ENCODE peak calls at places on chromosomes 4 and X, in four cellular contexts. One of them, this sample, is unnamed. For H3K4me1, the result is how much of the 10 kb centered on the place peaks cover.

GRCh38 chr4:34619531-34620109 is 1624.7 kb downstream of the ARAP2 start:
- DNase-seq in breast epithelium: no peak
- DNase-seq in spleen: no peak
- DNase-seq in lung: no peak
- DNase-seq in this sample: no peak

GRCh38 chr4:23788460-23788859 is 101.4 kb downstream of the PPARGC1A start:
- DNase-seq in breast epithelium: no peak
- DNase-seq in lung: no peak
- DNase-seq in spleen: no peak
- DNase-seq in this sample: no peak

GRCh38 chr4:56684320-56684719 is 3.2 kb upstream of the HOPX start:
- DNase-seq in spleen: no peak
- DNase-seq in breast epithelium: no peak
- DNase-seq in lung: no peak
- DNase-seq in this sample: no peak

GRCh38 chr4:165621983-165622382 is 243.2 kb downstream of the CPE start:
- DNase-seq in lung: no peak
- DNase-seq in breast epithelium: no peak
- DNase-seq in spleen: no peak
- DNase-seq in this sample: no peak

GRCh38 chr4:13985824-13986223 is 358.3 kb upstream of the BOD1L1 start:
- DNase-seq in lung: no peak
- DNase-seq in breast epithelium: no peak
- DNase-seq in spleen: no peak
- DNase-seq in this sample: no peak

GRCh38 chrX:103148075-103148474 is 55.1 kb upstream of the NXF3 start:
- DNase-seq in spleen: no peak
- DNase-seq in breast epithelium: no peak
- DNase-seq in lung: no peak
- DNase-seq in this sample: no peak

GRCh38 chr4:107578321-107578720 is 141.7 kb downstream of the PAPSS1 start:
- DNase-seq in lung: no peak
- DNase-seq in spleen: no peak
- DNase-seq in breast epithelium: no peak
- DNase-seq in this sample: no peak

GRCh38 chr4:151169223-151169622 is 69.8 kb downstream of the RPS3A start:
- DNase-seq in spleen: no peak
- DNase-seq in breast epithelium: no peak
- DNase-seq in lung: peak
- DNase-seq in this sample: no peak

GRCh38 chr4:99893991-99894981 is at the start of gene LAMTOR3:
- DNase-seq in breast epithelium: peak
- DNase-seq in lung: peak
- DNase-seq in spleen: peak
- DNase-seq in this sample: peak

GRCh38 chr4:3302164-3302785 is 9.5 kb downstream of the RGS12 start:
- DNase-seq in spleen: peak
- DNase-seq in lung: no peak
- DNase-seq in breast epithelium: peak
- DNase-seq in this sample: no peak

GRCh38 chr4:94519925-94520789 is 68.4 kb downstream of the PDLIM5 start:
- DNase-seq in breast epithelium: no peak
- DNase-seq in spleen: no peak
- DNase-seq in lung: no peak
- DNase-seq in this sample: no peak
- H3K4me1 ChIP-seq in breast epithelium: under half
- H3K4me1 ChIP-seq in spleen: under half
- H3K4me1 ChIP-seq in lung: under half
- H3K4me1 ChIP-seq in this sample: under half

DNA sequence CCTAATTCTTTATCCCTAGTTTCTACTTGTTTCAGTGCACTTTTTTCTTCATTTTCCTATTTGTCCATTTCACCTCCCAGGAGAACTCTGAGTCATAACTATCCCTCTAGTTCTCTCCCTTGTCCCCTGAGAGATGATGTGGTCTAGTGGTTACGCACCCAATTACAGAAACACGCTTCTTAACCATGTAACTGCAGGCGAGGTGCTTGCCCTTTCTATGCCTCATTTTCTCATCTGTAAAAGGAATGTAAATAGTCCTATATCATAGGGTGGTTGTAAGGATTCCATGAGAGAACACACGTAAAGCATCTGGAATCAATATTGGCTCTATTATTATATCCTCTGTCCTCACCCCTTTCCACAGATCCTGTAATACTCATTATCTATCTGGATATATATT is 8.7 kb upstream of the GRPR start:
- DNase-seq in spleen: no peak
- DNase-seq in lung: no peak
- DNase-seq in breast epithelium: no peak
- DNase-seq in this sample: no peak
- H3K4me1 ChIP-seq in spleen: under half
- H3K4me1 ChIP-seq in lung: under half
- H3K4me1 ChIP-seq in breast epithelium: under half
- H3K4me1 ChIP-seq in this sample: under half

DNA sequence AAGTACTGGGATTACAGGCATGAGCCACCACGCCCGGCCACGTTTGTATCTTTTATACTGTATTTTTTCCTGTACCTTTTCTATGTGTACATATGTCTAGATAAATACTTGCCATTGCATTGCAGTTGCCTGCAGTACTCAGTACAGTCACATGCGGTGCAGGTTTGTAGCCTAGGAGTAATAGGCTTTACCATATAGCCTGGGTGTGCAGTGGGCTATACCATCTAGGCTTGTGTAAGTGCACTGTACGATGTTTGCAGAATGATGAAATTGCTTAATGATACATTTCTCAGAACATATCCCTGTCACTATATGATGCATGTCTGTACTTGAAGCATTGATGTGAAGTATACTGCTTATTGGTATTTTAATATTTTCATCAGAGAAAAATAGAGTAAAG is 115.4 kb upstream of the PUDP start:
- DNase-seq in breast epithelium: no peak
- DNase-seq in lung: no peak
- DNase-seq in spleen: no peak
- DNase-seq in this sample: no peak
- H3K4me1 ChIP-seq in breast epithelium: under half
- H3K4me1 ChIP-seq in lung: under half
- H3K4me1 ChIP-seq in spleen: under half
- H3K4me1 ChIP-seq in this sample: under half

DNA sequence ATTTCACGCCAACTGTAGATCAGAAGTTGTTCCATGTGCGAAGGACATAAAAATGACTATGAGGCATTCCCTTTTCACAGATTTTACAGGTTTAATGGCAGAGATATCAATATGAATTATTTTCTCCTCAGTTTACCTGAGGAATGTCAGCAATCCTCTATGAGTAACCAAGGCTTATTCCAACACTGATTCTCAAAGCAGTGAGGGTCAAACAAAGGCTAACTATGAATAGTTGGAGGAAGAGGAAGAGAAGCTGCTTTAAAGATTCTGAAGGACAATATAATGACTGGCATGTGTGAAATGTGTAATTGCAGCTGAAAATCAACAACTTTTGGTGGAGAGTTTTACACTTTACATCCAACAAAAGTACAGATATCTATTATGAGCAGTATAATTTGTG is 29.1 kb downstream of the NAF1 start:
- DNase-seq in breast epithelium: no peak
- DNase-seq in lung: no peak
- DNase-seq in spleen: no peak
- DNase-seq in this sample: no peak
- H3K4me1 ChIP-seq in breast epithelium: under half
- H3K4me1 ChIP-seq in lung: under half
- H3K4me1 ChIP-seq in spleen: under half
- H3K4me1 ChIP-seq in this sample: under half

GRCh38 chrX:154731881-154732280 is 19.0 kb downstream of the GAB3 start:
- DNase-seq in breast epithelium: no peak
- DNase-seq in spleen: no peak
- DNase-seq in lung: no peak
- DNase-seq in this sample: no peak

GRCh38 chrX:154733072-154733425 is 17.8 kb downstream of the GAB3 start:
- DNase-seq in breast epithelium: no peak
- DNase-seq in spleen: no peak
- DNase-seq in lung: no peak
- DNase-seq in this sample: no peak

GRCh38 chrX:154734101-154734781 is 16.6 kb downstream of the GAB3 start:
- DNase-seq in lung: peak
- DNase-seq in spleen: peak
- DNase-seq in breast epithelium: no peak
- DNase-seq in this sample: no peak

GRCh38 chrX:154731203-154731602 is 19.7 kb downstream of the GAB3 start:
- DNase-seq in spleen: no peak
- DNase-seq in lung: no peak
- DNase-seq in breast epithelium: no peak
- DNase-seq in this sample: no peak

GRCh38 chrX:154732421-154733071 is 18.3 kb downstream of the GAB3 start:
- DNase-seq in spleen: no peak
- DNase-seq in breast epithelium: no peak
- DNase-seq in lung: no peak
- DNase-seq in this sample: no peak
- H3K4me1 ChIP-seq in spleen: half or more
- H3K4me1 ChIP-seq in breast epithelium: under half
- H3K4me1 ChIP-seq in lung: under half
- H3K4me1 ChIP-seq in this sample: under half

DNA sequence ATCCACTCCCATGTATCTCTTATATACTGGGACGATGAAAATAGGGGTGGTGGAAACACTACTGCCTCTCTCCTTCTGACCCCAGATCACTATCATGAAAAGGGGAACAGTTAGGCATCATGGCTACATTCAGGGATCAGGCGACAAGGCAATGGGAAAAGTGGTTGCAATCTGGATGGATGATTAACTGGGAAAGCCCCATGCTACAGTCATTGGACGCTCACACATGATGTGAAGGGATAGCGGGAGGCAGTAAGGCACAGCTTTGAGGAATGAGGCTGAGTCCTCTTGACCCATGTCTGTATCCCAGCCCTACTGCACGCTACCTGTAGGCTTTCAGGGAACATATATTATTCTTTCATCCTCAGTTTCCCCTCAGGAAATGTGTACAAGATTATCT is 10.2 kb downstream of the GASK1B start:
- DNase-seq in lung: no peak
- DNase-seq in spleen: no peak
- DNase-seq in breast epithelium: no peak
- DNase-seq in this sample: no peak
- H3K4me1 ChIP-seq in lung: under half
- H3K4me1 ChIP-seq in spleen: under half
- H3K4me1 ChIP-seq in breast epithelium: under half
- H3K4me1 ChIP-seq in this sample: under half

This sample was measured in ascending aorta.